ENCODE peak calls at places on chromosomes 2 and 18, in nine cellular contexts. One of them, this sample, is unnamed.

GRCh38 chr2:239363946-239364637 is 36.7 kb downstream of the HDAC4 start:
- DNase-seq in hypothalamus: no peak
- DNase-seq in RKO: no peak
- DNase-seq in neural crest cell: no peak
- DNase-seq in tibial artery: no peak
- DNase-seq in T-cell: peak
- DNase-seq in adipocyte: no peak
- DNase-seq in GM23248: no peak
- DNase-seq in body of pancreas: no peak
- DNase-seq in this sample: no peak

GRCh38 chr2:109450574-109451265 is 163.0 kb downstream of the SEPTIN10 start:
- DNase-seq in hypothalamus: peak
- DNase-seq in adipocyte: no peak
- DNase-seq in RKO: no peak
- DNase-seq in GM23248: no peak
- DNase-seq in T-cell: no peak
- DNase-seq in tibial artery: peak
- DNase-seq in body of pancreas: no peak
- DNase-seq in neural crest cell: no peak
- DNase-seq in this sample: no peak

GRCh38 chr2:157324331-157324843 is 1.2 kb downstream of the ERMN start:
- DNase-seq in body of pancreas: no peak
- DNase-seq in neural crest cell: no peak
- DNase-seq in RKO: no peak
- DNase-seq in GM23248: no peak
- DNase-seq in adipocyte: no peak
- DNase-seq in T-cell: no peak
- DNase-seq in hypothalamus: no peak
- DNase-seq in tibial artery: no peak
- DNase-seq in this sample: no peak

GRCh38 chr2:156933580-156934225 is 323.8 kb upstream of the GALNT5 start:
- DNase-seq in adipocyte: no peak
- DNase-seq in hypothalamus: no peak
- DNase-seq in neural crest cell: no peak
- DNase-seq in GM23248: peak
- DNase-seq in T-cell: no peak
- DNase-seq in RKO: no peak
- DNase-seq in tibial artery: no peak
- DNase-seq in body of pancreas: no peak
- DNase-seq in this sample: no peak

GRCh38 chr2:159926695-159927094 is 128.7 kb upstream of the CD302 start:
- DNase-seq in body of pancreas: no peak
- DNase-seq in adipocyte: no peak
- DNase-seq in RKO: no peak
- DNase-seq in GM23248: no peak
- DNase-seq in neural crest cell: no peak
- DNase-seq in T-cell: no peak
- DNase-seq in tibial artery: no peak
- DNase-seq in hypothalamus: no peak
- DNase-seq in this sample: no peak

GRCh38 chr2:86046985-86047384 is 58.7 kb downstream of the POLR1A start:
- DNase-seq in neural crest cell: no peak
- DNase-seq in body of pancreas: no peak
- DNase-seq in T-cell: no peak
- DNase-seq in tibial artery: peak
- DNase-seq in hypothalamus: no peak
- DNase-seq in adipocyte: no peak
- DNase-seq in RKO: no peak
- DNase-seq in GM23248: peak
- DNase-seq in this sample: no peak

GRCh38 chr18:48020337-48021250 is 90.1 kb upstream of the SMAD2 start:
- DNase-seq in adipocyte: no peak
- DNase-seq in RKO: no peak
- DNase-seq in tibial artery: no peak
- DNase-seq in hypothalamus: no peak
- DNase-seq in T-cell: no peak
- DNase-seq in body of pancreas: no peak
- DNase-seq in neural crest cell: no peak
- DNase-seq in GM23248: no peak
- DNase-seq in this sample: no peak

GRCh38 chr2:95354469-95354901 is 48.0 kb upstream of the FAHD2A start:
- DNase-seq in hypothalamus: no peak
- DNase-seq in body of pancreas: no peak
- DNase-seq in T-cell: no peak
- DNase-seq in adipocyte: no peak
- DNase-seq in RKO: no peak
- DNase-seq in tibial artery: peak
- DNase-seq in neural crest cell: no peak
- DNase-seq in GM23248: no peak
- DNase-seq in this sample: no peak

GRCh38 chr2:174827371-174828369 is 63.4 kb upstream of the CHRNA1 start:
- DNase-seq in T-cell: no peak
- DNase-seq in neural crest cell: no peak
- DNase-seq in RKO: no peak
- DNase-seq in body of pancreas: no peak
- DNase-seq in tibial artery: no peak
- DNase-seq in adipocyte: no peak
- DNase-seq in GM23248: peak
- DNase-seq in hypothalamus: no peak
- DNase-seq in this sample: no peak

GRCh38 chr2:54000122-54000521 is 29.3 kb upstream of the PSME4 start:
- DNase-seq in T-cell: no peak
- DNase-seq in hypothalamus: no peak
- DNase-seq in body of pancreas: no peak
- DNase-seq in adipocyte: no peak
- DNase-seq in RKO: no peak
- DNase-seq in neural crest cell: no peak
- DNase-seq in GM23248: no peak
- DNase-seq in tibial artery: no peak
- DNase-seq in this sample: no peak

GRCh38 chr2:86224645-86225355 is 25.5 kb downstream of the MRPL35 start:
- DNase-seq in RKO: no peak
- DNase-seq in adipocyte: no peak
- DNase-seq in hypothalamus: no peak
- DNase-seq in T-cell: no peak
- DNase-seq in GM23248: no peak
- DNase-seq in body of pancreas: no peak
- DNase-seq in tibial artery: no peak
- DNase-seq in neural crest cell: no peak
- DNase-seq in this sample: no peak

GRCh38 chr2:33216508-33217182 is 259.8 kb upstream of the RASGRP3 start:
- DNase-seq in adipocyte: peak
- DNase-seq in tibial artery: peak
- DNase-seq in body of pancreas: peak
- DNase-seq in GM23248: peak
- DNase-seq in RKO: no peak
- DNase-seq in neural crest cell: no peak
- DNase-seq in T-cell: no peak
- DNase-seq in hypothalamus: peak
- DNase-seq in this sample: no peak

GRCh38 chr2:47437287-47437686 is 34.3 kb downstream of the MSH2 start:
- DNase-seq in adipocyte: peak
- DNase-seq in RKO: peak
- DNase-seq in GM23248: peak
- DNase-seq in body of pancreas: no peak
- DNase-seq in T-cell: no peak
- DNase-seq in neural crest cell: no peak
- DNase-seq in hypothalamus: no peak
- DNase-seq in tibial artery: no peak
- DNase-seq in this sample: peak

GRCh38 chr2:88680266-88680902 is 11.1 kb upstream of the RPIA start:
- DNase-seq in hypothalamus: no peak
- DNase-seq in tibial artery: no peak
- DNase-seq in RKO: no peak
- DNase-seq in neural crest cell: no peak
- DNase-seq in GM23248: no peak
- DNase-seq in adipocyte: no peak
- DNase-seq in T-cell: no peak
- DNase-seq in body of pancreas: no peak
- DNase-seq in this sample: no peak

GRCh38 chr2:180412224-180412623 is 405.1 kb upstream of the CWC22 start:
- DNase-seq in body of pancreas: no peak
- DNase-seq in adipocyte: no peak
- DNase-seq in neural crest cell: no peak
- DNase-seq in RKO: no peak
- DNase-seq in GM23248: no peak
- DNase-seq in T-cell: no peak
- DNase-seq in tibial artery: no peak
- DNase-seq in hypothalamus: no peak
- DNase-seq in this sample: no peak

GRCh38 chr2:217797170-217797569 is 205.6 kb downstream of the TNS1 start:
- DNase-seq in hypothalamus: no peak
- DNase-seq in GM23248: no peak
- DNase-seq in RKO: no peak
- DNase-seq in tibial artery: peak
- DNase-seq in body of pancreas: no peak
- DNase-seq in adipocyte: no peak
- DNase-seq in T-cell: no peak
- DNase-seq in neural crest cell: no peak
- DNase-seq in this sample: no peak

GRCh38 chr18:12597775-12598174 is 60.1 kb downstream of the SPIRE1 start:
- DNase-seq in tibial artery: no peak
- DNase-seq in GM23248: peak
- DNase-seq in RKO: no peak
- DNase-seq in T-cell: no peak
- DNase-seq in neural crest cell: no peak
- DNase-seq in adipocyte: peak
- DNase-seq in body of pancreas: peak
- DNase-seq in hypothalamus: no peak
- DNase-seq in this sample: no peak

GRCh38 chr2:148876589-148877402 is 1.8 kb downstream of the KIF5C start:
- DNase-seq in hypothalamus: peak
- DNase-seq in T-cell: peak
- DNase-seq in adipocyte: no peak
- DNase-seq in neural crest cell: peak
- DNase-seq in tibial artery: peak
- DNase-seq in body of pancreas: peak
- DNase-seq in GM23248: peak
- DNase-seq in RKO: no peak
- DNase-seq in this sample: no peak

GRCh38 chr2:190407662-190408537 is at the start of gene MFSD6:
- DNase-seq in T-cell: peak
- DNase-seq in tibial artery: no peak
- DNase-seq in GM23248: peak
- DNase-seq in body of pancreas: peak
- DNase-seq in hypothalamus: peak
- DNase-seq in RKO: peak
- DNase-seq in neural crest cell: peak
- DNase-seq in adipocyte: peak
- DNase-seq in this sample: no peak

GRCh38 chr2:23669413-23670244 is 257.3 kb downstream of the ATAD2B start:
- DNase-seq in T-cell: no peak
- DNase-seq in neural crest cell: no peak
- DNase-seq in body of pancreas: peak
- DNase-seq in adipocyte: peak
- DNase-seq in GM23248: no peak
- DNase-seq in hypothalamus: no peak
- DNase-seq in RKO: no peak
- DNase-seq in tibial artery: peak
- DNase-seq in this sample: peak

GRCh38 chr2:239245872-239246701 is 154.7 kb downstream of the HDAC4 start:
- DNase-seq in hypothalamus: no peak
- DNase-seq in GM23248: no peak
- DNase-seq in T-cell: no peak
- DNase-seq in tibial artery: peak
- DNase-seq in RKO: no peak
- DNase-seq in adipocyte: no peak
- DNase-seq in body of pancreas: peak
- DNase-seq in neural crest cell: no peak
- DNase-seq in this sample: no peak

GRCh38 chr2:39377226-39377939 is 59.7 kb downstream of the MAP4K3 start:
- DNase-seq in T-cell: no peak
- DNase-seq in tibial artery: no peak
- DNase-seq in body of pancreas: no peak
- DNase-seq in GM23248: no peak
- DNase-seq in RKO: no peak
- DNase-seq in hypothalamus: no peak
- DNase-seq in neural crest cell: no peak
- DNase-seq in adipocyte: no peak
- DNase-seq in this sample: no peak

GRCh38 chr2:46966576-46966975 is 51.0 kb upstream of the MCFD2 start:
- DNase-seq in neural crest cell: no peak
- DNase-seq in RKO: no peak
- DNase-seq in T-cell: no peak
- DNase-seq in GM23248: no peak
- DNase-seq in tibial artery: no peak
- DNase-seq in hypothalamus: no peak
- DNase-seq in adipocyte: no peak
- DNase-seq in body of pancreas: no peak
- DNase-seq in this sample: no peak

This sample was measured in smooth muscle cell of the brain vasculature.